ENCODE peak calls at places on chromosome X, in five cellular contexts. B is lower leg skin, D is brain microvascular endothelial cell, S is K562, X is IMR-90. A is an unnamed sample.

GRCh38 chrX:10109695-10110094 is 47.1 kb upstream of the CLCN4 start:
- DNase-seq in B (no peak), D (no peak), S (no peak), X (no peak), A (no peak)

GRCh38 chrX:115894087-115894486 is 276.5 kb upstream of the AGTR2 start:
- DNase-seq in B (no peak), D (peak; percentile 13), S (peak; percentile 37), X (peak; percentile 33), A (no peak)

GRCh38 chrX:109776432-109776831 is 43.4 kb upstream of the ACSL4 start:
- DNase-seq in B (no peak), D (no peak), S (no peak), X (no peak), A (no peak)

GRCh38 chrX:46573896-46574336 is 351 bp downstream of the CHST7 start:
- DNase-seq in B (peak; percentile 88), D (peak; percentile 31), S (no peak), X (peak; percentile 48), A (peak; percentile 46)

GRCh38 chrX:47321386-47321785 is 49.0 kb upstream of the ZNF157 start:
- DNase-seq in B (peak; percentile 84), D (peak; percentile 36), S (peak; percentile 52), X (peak; percentile 43), A (no peak)

GRCh38 chrX:136496768-136497555 is 430 bp upstream of the HTATSF1 start:
- DNase-seq in B (peak; percentile 97), D (peak; percentile 84), S (peak; percentile 81), X (peak; percentile 79), A (peak; percentile 79)

GRCh38 chrX:37926700-37927099 is 79.3 kb upstream of the DYNLT3 start:
- DNase-seq in B (no peak), D (no peak), S (peak; percentile 12), X (peak; percentile 41), A (no peak)

GRCh38 chrX:42748067-42748850 is 29.7 kb downstream of the PPP1R2C start:
- DNase-seq in B (no peak), D (peak; percentile 3), S (no peak), X (peak; percentile 37), A (no peak)

GRCh38 chrX:101485212-101486064 is at the start of gene ARMCX4:
- DNase-seq in B (peak; percentile 83), D (peak; percentile 42), S (no peak), X (peak; percentile 62), A (no peak)

GRCh38 chrX:87664381-87664780 is 146.8 kb downstream of the KLHL4 start:
- DNase-seq in B (no peak), D (no peak), S (peak; percentile 2), X (peak; percentile 8), A (no peak)

GRCh38 chrX:50206753-50207152 is 2.2 kb downstream of the CCNB3 start:
- DNase-seq in B (no peak), D (no peak), S (no peak), X (no peak), A (no peak)
- TF ChIP-seq CTCF in B (no peak), D (no peak), S (no peak), X (no peak), A (no peak)

DNA sequence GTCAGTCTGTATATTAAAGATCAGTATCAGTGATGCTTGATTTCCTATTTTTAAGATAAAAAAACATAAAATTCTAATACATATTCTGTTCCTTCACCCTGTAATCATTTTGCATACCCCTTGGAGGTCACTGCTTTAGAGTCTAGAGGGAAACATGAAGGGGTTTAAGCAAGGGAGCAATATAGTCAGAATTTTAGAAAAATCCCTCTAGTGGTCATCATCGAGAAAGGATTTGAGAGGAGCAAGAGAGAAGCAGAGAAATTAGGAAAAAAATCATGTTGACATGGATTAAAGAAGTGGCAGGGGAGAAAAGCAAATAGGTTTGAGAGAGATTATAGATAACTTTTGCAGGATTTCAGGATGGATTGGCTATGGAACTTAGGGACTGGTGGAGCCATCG is 11.1 kb downstream of the APEX2 start:
- DNase-seq in B (no peak), D (no peak), S (no peak), X (peak; percentile 4), A (no peak)
- TF ChIP-seq CTCF in B (no peak), D (peak; percentile 30), S (peak; percentile 26), X (peak; percentile 30), A (no peak)

GRCh38 chrX:22015144-22015750 is 16.9 kb upstream of the PHEX start:
- DNase-seq in B (no peak), D (no peak), S (no peak), X (no peak), A (no peak)

GRCh38 chrX:22012051-22012450 is 20.1 kb upstream of the PHEX start:
- DNase-seq in B (no peak), D (no peak), S (no peak), X (no peak), A (no peak)
- TF ChIP-seq CTCF in B (no peak), D (no peak), S (no peak), X (no peak), A (no peak)

GRCh38 chrX:95346854-95347253 is 1337.8 kb upstream of the DIAPH2 start:
- DNase-seq in B (no peak), D (no peak), S (no peak), X (peak; percentile 5), A (no peak)
- TF ChIP-seq CTCF in B (no peak), D (no peak), S (no peak), X (peak; percentile 38), A (no peak)

A was measured in activated B cell treated with CpG ODN at 0.5 μM for 24 hours.